ENCODE peak calls at places on chromosomes 7 and 10, in four cellular contexts. One of them, this sample, is unnamed.

GRCh38 chr10:51527806-51528205 is 171.6 kb downstream of the CSTF2T start:
- DNase-seq in A549: no peak
- DNase-seq in GM12878: no peak
- DNase-seq in K562: no peak
- DNase-seq in this sample: no peak

GRCh38 chr7:90458104-90458503 is 11.3 kb upstream of the PTTG1IP2 start:
- DNase-seq in K562: no peak
- DNase-seq in A549: no peak
- DNase-seq in GM12878: no peak
- DNase-seq in this sample: no peak

GRCh38 chr10:101319241-101319915 is 34.6 kb upstream of the BTRC start:
- DNase-seq in A549: no peak
- DNase-seq in GM12878: no peak
- DNase-seq in K562: no peak
- DNase-seq in this sample: no peak

GRCh38 chr10:6163364-6164270 is 39.1 kb upstream of the PFKFB3 start:
- DNase-seq in A549: peak
- DNase-seq in GM12878: peak
- DNase-seq in K562: peak
- DNase-seq in this sample: no peak

GRCh38 chr7:35415411-35415822 is 161.5 kb upstream of the TBX20 start:
- DNase-seq in A549: no peak
- DNase-seq in GM12878: no peak
- DNase-seq in K562: no peak
- DNase-seq in this sample: no peak

GRCh38 chr10:114801411-114801813 is 20.2 kb upstream of the FHIP2A start:
- DNase-seq in A549: no peak
- DNase-seq in K562: no peak
- DNase-seq in GM12878: no peak
- DNase-seq in this sample: no peak

GRCh38 chr7:69389220-69389619 is 209.1 kb upstream of the AUTS2 start:
- DNase-seq in A549: no peak
- DNase-seq in GM12878: no peak
- DNase-seq in K562: no peak
- DNase-seq in this sample: no peak

GRCh38 chr10:80275756-80276155 is 13.7 kb downstream of the MAT1A start:
- DNase-seq in A549: no peak
- DNase-seq in K562: peak
- DNase-seq in GM12878: no peak
- DNase-seq in this sample: no peak

GRCh38 chr10:131755200-131755599 is 145.6 kb upstream of the PPP2R2D start:
- DNase-seq in K562: no peak
- DNase-seq in A549: peak
- DNase-seq in GM12878: no peak
- DNase-seq in this sample: no peak

GRCh38 chr10:35382096-35382495 is 45.8 kb downstream of the CCNY start:
- DNase-seq in K562: no peak
- DNase-seq in A549: no peak
- DNase-seq in GM12878: no peak
- DNase-seq in this sample: no peak

GRCh38 chr10:76177945-76178344 is 746.5 kb downstream of the LRMDA start:
- DNase-seq in A549: no peak
- DNase-seq in K562: no peak
- DNase-seq in GM12878: no peak
- DNase-seq in this sample: no peak

GRCh38 chr10:122525788-122526187 is 34.8 kb upstream of the DMBT1 start:
- DNase-seq in GM12878: no peak
- DNase-seq in K562: no peak
- DNase-seq in A549: peak
- DNase-seq in this sample: peak

GRCh38 chr10:112792487-112793196 is 157.4 kb upstream of the TCF7L2 start:
- DNase-seq in GM12878: no peak
- DNase-seq in A549: no peak
- DNase-seq in K562: no peak
- DNase-seq in this sample: no peak

GRCh38 chr7:142629588-142630260 is 119.5 kb upstream of the PRSS1 start:
- DNase-seq in K562: no peak
- DNase-seq in A549: no peak
- DNase-seq in GM12878: no peak
- DNase-seq in this sample: no peak

GRCh38 chr10:4763960-4764428 is 62.0 kb upstream of the AKR1E2 start:
- DNase-seq in GM12878: no peak
- DNase-seq in K562: no peak
- DNase-seq in A549: no peak
- DNase-seq in this sample: no peak

GRCh38 chr7:88346357-88346756 is 39.7 kb upstream of the STEAP4 start:
- DNase-seq in A549: no peak
- DNase-seq in K562: no peak
- DNase-seq in GM12878: no peak
- DNase-seq in this sample: no peak

GRCh38 chr10:116316533-116316932 is 7.7 kb upstream of the CCDC172 start:
- DNase-seq in A549: no peak
- DNase-seq in GM12878: no peak
- DNase-seq in K562: no peak
- DNase-seq in this sample: no peak

GRCh38 chr10:80552151-80552646 is 14.5 kb downstream of the SH2D4B start:
- DNase-seq in A549: no peak
- DNase-seq in GM12878: no peak
- DNase-seq in K562: no peak
- DNase-seq in this sample: peak

GRCh38 chr10:116671274-116671926 is 50.6 kb downstream of the PNLIPRP2 start:
- DNase-seq in GM12878: no peak
- DNase-seq in A549: no peak
- DNase-seq in K562: no peak
- DNase-seq in this sample: no peak

GRCh38 chr7:126657599-126658358 is 595.0 kb downstream of the GRM8 start:
- DNase-seq in A549: no peak
- DNase-seq in GM12878: peak
- DNase-seq in K562: no peak
- DNase-seq in this sample: peak

GRCh38 chr7:22799633-22800032 is 23.0 kb downstream of the TOMM7 start:
- DNase-seq in GM12878: no peak
- DNase-seq in K562: no peak
- DNase-seq in A549: peak
- DNase-seq in this sample: no peak

GRCh38 chr10:22030421-22030820 is 26.9 kb upstream of the DNAJC1 start:
- DNase-seq in K562: no peak
- DNase-seq in A549: no peak
- DNase-seq in GM12878: no peak
- DNase-seq in this sample: no peak

GRCh38 chr7:151244156-151244870 is 4.2 kb downstream of the SMARCD3 start:
- DNase-seq in A549: peak
- DNase-seq in GM12878: peak
- DNase-seq in K562: peak
- DNase-seq in this sample: no peak

GRCh38 chr10:16527452-16527851 is 5.8 kb upstream of the C1QL3 start:
- DNase-seq in A549: no peak
- DNase-seq in GM12878: no peak
- DNase-seq in K562: no peak
- DNase-seq in this sample: no peak

GRCh38 chr10:132184816-132185593 is 1.7 kb upstream of the DPYSL4 start:
- DNase-seq in A549: no peak
- DNase-seq in GM12878: no peak
- DNase-seq in K562: no peak
- DNase-seq in this sample: no peak

GRCh38 chr7:136325578-136325977 is 348.4 kb upstream of the MTPN start:
- DNase-seq in GM12878: no peak
- DNase-seq in A549: no peak
- DNase-seq in K562: no peak
- DNase-seq in this sample: no peak

GRCh38 chr10:44380829-44381600 is 3.9 kb downstream of the CXCL12 start:
- DNase-seq in K562: no peak
- DNase-seq in GM12878: no peak
- DNase-seq in A549: no peak
- DNase-seq in this sample: no peak

GRCh38 chr7:50697686-50698085 is 85.0 kb downstream of the GRB10 start:
- DNase-seq in K562: no peak
- DNase-seq in A549: no peak
- DNase-seq in GM12878: no peak
- DNase-seq in this sample: no peak

GRCh38 chr7:13159467-13160184 is 472.2 kb downstream of the ARL4A start:
- DNase-seq in GM12878: no peak
- DNase-seq in A549: no peak
- DNase-seq in K562: no peak
- DNase-seq in this sample: no peak

GRCh38 chr7:151380199-151381082 is 29.4 kb downstream of the WDR86 start:
- DNase-seq in K562: no peak
- DNase-seq in A549: no peak
- DNase-seq in GM12878: no peak
- DNase-seq in this sample: no peak

GRCh38 chr10:125756196-125756595 is 19.4 kb downstream of the MMP21 start:
- DNase-seq in GM12878: no peak
- DNase-seq in K562: no peak
- DNase-seq in A549: no peak
- DNase-seq in this sample: no peak

GRCh38 chr7:6160191-6160623 is 112.2 kb downstream of the CYTH3 start:
- DNase-seq in A549: peak
- DNase-seq in K562: peak
- DNase-seq in GM12878: no peak
- DNase-seq in this sample: no peak

GRCh38 chr7:106064329-106064728 is 47.8 kb downstream of the SYPL1 start:
- DNase-seq in K562: no peak
- DNase-seq in A549: no peak
- DNase-seq in GM12878: no peak
- DNase-seq in this sample: no peak

GRCh38 chr7:139471740-139472353 is 11.6 kb downstream of the KLRG2 start:
- DNase-seq in K562: no peak
- DNase-seq in GM12878: no peak
- DNase-seq in A549: peak
- DNase-seq in this sample: peak

GRCh38 chr7:31053986-31054385 is 1.9 kb downstream of the ADCYAP1R1 start:
- DNase-seq in K562: no peak
- DNase-seq in A549: no peak
- DNase-seq in GM12878: no peak
- DNase-seq in this sample: no peak
- H3K4me2 ChIP-seq in K562: no peak
- H3K4me2 ChIP-seq in A549: no peak
- H3K4me2 ChIP-seq in GM12878: no peak
- H3K4me2 ChIP-seq in this sample: no peak

GRCh38 chr10:11440250-11441150 is 170.9 kb downstream of the USP6NL start:
- DNase-seq in GM12878: peak
- DNase-seq in A549: no peak
- DNase-seq in K562: no peak
- DNase-seq in this sample: no peak
- TF ChIP-seq ESRRA in GM12878: no peak
- TF ChIP-seq ESRRA in A549: no peak
- TF ChIP-seq ESRRA in K562: no peak
- TF ChIP-seq ESRRA in this sample: no peak

DNA sequence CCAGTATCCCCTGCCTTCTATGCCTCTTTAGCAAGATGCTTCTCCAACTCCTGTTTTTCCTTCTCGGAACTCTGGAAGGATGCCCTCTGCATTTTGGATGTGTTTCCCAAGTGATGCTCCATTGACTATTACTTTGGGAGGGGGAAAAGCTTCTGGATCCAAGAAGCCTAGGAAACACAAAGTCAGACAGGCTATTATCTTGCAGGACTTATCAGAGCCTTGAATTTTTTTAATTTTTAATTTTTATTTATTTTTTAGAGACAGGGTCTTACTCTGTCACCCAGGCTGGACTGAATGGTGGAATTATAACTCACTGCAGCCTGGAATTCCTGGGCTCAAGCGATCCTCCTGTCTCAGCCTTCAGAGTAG is 21.1 kb downstream of the TMEM270 start:
- DNase-seq in K562: no peak
- DNase-seq in A549: no peak
- DNase-seq in GM12878: no peak
- DNase-seq in this sample: no peak
- H3K4me2 ChIP-seq in K562: no peak
- H3K4me2 ChIP-seq in A549: no peak
- H3K4me2 ChIP-seq in GM12878: no peak
- H3K4me2 ChIP-seq in this sample: no peak

DNA sequence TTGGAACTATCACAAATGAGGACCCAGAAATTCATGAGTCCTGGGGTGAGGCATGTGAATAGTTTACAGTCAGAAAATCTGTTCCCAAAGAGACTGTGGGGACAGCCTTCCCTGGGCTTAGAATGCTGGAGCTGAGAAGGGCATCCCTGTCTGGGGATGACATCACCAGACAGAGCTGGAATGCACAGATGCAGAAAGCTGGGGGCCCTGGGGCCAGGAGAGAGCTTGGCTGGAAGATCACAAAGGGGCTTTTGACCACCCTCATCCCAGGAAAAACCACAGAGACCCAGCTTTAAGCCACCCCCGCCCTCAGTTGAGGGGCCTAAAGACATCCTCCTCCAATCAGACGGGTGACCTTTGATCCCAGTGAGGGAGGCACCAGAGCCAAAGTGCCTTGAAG is 264.5 kb downstream of the PLXNA4 start:
- DNase-seq in GM12878: no peak
- DNase-seq in K562: no peak
- DNase-seq in A549: no peak
- DNase-seq in this sample: no peak
- TF ChIP-seq ESRRA in GM12878: no peak
- TF ChIP-seq ESRRA in K562: no peak
- TF ChIP-seq ESRRA in A549: no peak
- TF ChIP-seq ESRRA in this sample: no peak

GRCh38 chr10:98030991-98031431 is 590 bp upstream of the CRTAC1 start:
- DNase-seq in K562: no peak
- DNase-seq in A549: no peak
- DNase-seq in GM12878: no peak
- DNase-seq in this sample: no peak
- H3K4me2 ChIP-seq in K562: no peak
- H3K4me2 ChIP-seq in A549: peak
- H3K4me2 ChIP-seq in GM12878: no peak
- H3K4me2 ChIP-seq in this sample: no peak

GRCh38 chr7:103698064-103698463 is 252.1 kb upstream of the SLC26A5 start:
- DNase-seq in GM12878: no peak
- DNase-seq in K562: no peak
- DNase-seq in A549: no peak
- DNase-seq in this sample: no peak
- TF ChIP-seq ESRRA in GM12878: no peak
- TF ChIP-seq ESRRA in K562: no peak
- TF ChIP-seq ESRRA in A549: no peak
- TF ChIP-seq ESRRA in this sample: no peak

DNA sequence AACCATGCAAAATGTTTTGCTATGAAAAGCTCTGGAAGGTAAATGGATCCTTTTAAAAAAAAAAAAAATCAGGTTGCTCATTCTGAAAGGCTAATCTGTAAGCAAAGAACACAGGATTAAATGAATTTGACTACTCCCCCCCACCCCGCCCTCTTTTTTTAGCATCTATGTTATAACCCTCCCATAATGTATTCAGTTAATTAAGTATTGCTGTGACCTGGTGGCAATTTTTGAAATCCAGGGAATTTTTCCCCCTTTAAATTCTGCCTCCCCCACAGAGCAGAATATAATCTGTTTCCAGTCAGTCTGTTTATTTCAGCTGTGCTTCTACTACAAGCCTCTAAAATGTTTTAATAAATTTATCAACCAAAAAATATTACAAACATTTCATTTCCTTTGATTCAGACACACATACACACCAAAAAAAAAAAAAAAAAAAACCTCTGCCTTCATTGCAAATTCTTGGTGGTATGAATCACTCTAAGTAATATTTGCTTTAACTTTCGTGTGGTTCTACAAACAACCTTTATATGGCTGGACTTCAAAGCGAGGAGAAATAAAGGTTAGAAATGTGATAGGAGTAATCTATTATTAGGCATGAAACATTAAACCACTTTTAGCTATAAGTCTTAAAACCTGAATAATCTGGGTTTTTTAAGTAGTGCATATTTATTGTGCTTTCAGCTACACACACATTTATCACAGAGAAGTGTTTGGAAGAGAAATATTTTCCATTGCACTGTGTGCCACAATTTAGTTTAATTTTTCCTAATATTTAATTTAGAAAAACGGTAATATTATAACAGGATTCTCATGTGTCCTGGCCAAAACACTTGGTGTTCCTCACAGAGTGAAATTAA is 64.4 kb upstream of the ARID5B start:
- DNase-seq in A549: peak
- DNase-seq in K562: no peak
- DNase-seq in GM12878: no peak
- DNase-seq in this sample: peak
- H3K4me2 ChIP-seq in A549: peak
- H3K4me2 ChIP-seq in K562: no peak
- H3K4me2 ChIP-seq in GM12878: no peak
- H3K4me2 ChIP-seq in this sample: peak